ENCODE peak calls at places on chromosomes 6 and 20, in eight cellular contexts. J, X, Q, B, R, U, V and S are unnamed samples. For H3K4me1, the result is how much of the 10 kb centered on the place peaks cover.

GRCh38 chr20:4601630-4602296 is 119.9 kb upstream of the PRND start:
- DNase-seq in J (no peak), X (peak), Q (no peak), B (no peak), R (peak), U (peak), V (peak), S (no peak)

GRCh38 chr6:52304917-52305316 is 20.4 kb upstream of the MCM3 start:
- DNase-seq in J (no peak), X (no peak), Q (no peak), B (no peak), R (no peak), U (peak), V (no peak), S (no peak)

GRCh38 chr20:36825374-36826104 is 50.4 kb upstream of the TLDC2 start:
- DNase-seq in J (no peak), X (no peak), Q (no peak), B (no peak), R (no peak), U (no peak), V (no peak), S (no peak)

GRCh38 chr20:6769953-6770831 is 2.7 kb downstream of the BMP2 start:
- DNase-seq in J (no peak), X (peak), Q (no peak), B (peak), R (peak), U (peak), V (no peak), S (peak)

GRCh38 chr6:51398793-51399192 is 580.1 kb downstream of the TFAP2B start:
- DNase-seq in J (no peak), X (no peak), Q (no peak), B (no peak), R (no peak), U (no peak), V (peak), S (peak)

GRCh38 chr20:19992996-19993908 is 23.9 kb upstream of the NAA20 start:
- DNase-seq in J (peak), X (peak), Q (no peak), B (no peak), R (peak), U (peak), V (peak), S (peak)

GRCh38 chr20:51628533-51629398 is 86.2 kb upstream of the NFATC2 start:
- DNase-seq in J (no peak), X (peak), Q (no peak), B (no peak), R (no peak), U (peak), V (no peak), S (no peak)

GRCh38 chr20:9989066-9989724 is 45.6 kb upstream of the ANKEF1 start:
- DNase-seq in J (no peak), X (peak), Q (no peak), B (no peak), R (no peak), U (peak), V (no peak), S (no peak)

GRCh38 chr6:52416629-52417151 is 3.5 kb upstream of the EFHC1 start:
- DNase-seq in J (no peak), X (peak), Q (no peak), B (no peak), R (no peak), U (peak), V (peak), S (peak)

GRCh38 chr6:44057931-44058616 is 69.2 kb downstream of the MRPL14 start:
- DNase-seq in J (no peak), X (no peak), Q (no peak), B (no peak), R (no peak), U (peak), V (peak), S (no peak)
- H3K4me1 ChIP-seq in J (under half), X (under half), Q (half or more), B (under half), R (under half), U (half or more), V (half or more), S (under half)

DNA sequence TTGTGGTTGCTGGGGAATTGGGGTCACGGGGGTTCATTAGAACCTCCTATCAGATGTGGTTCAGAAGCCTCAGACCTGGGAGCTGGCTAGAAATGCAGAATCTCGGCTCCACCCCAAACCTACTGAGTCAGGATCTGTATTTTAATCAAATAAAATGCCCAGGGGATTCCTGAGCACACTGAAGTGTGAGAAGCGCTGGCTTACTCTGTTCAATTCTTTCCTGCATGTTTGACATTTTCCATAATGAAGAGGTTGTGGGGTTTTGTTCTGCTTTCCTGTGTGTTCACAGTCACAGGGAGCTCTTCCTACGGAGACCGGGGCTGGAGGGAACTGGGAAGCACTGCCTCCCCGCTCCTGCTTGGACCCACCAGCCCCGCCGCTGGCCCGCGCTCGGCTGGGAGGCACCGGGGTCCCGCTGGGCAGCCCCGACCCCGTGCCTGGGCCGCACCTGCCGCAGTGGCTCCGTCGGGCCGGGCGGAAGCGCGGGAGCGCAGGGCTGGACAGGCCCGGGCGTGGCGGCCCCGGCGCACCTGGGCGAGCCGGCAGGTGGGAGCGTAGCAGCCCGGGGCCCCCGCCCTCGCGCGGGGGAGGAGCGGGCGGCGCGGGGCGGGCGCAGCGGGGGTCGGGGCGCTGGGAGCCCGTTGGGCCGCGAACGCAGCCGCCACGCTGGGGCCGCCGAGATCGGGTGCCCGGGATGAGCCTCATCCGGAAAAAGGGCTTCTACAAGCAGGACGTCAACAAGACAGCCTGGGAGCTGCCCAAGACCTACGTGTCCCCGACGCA is at the start of gene MAPK13:
- DNase-seq in J (no peak), X (peak), Q (no peak), B (peak), R (no peak), U (peak), V (peak), S (no peak)
- H3K4me1 ChIP-seq in J (under half), X (half or more), Q (half or more), B (half or more), R (under half), U (under half), V (under half), S (under half)

DNA sequence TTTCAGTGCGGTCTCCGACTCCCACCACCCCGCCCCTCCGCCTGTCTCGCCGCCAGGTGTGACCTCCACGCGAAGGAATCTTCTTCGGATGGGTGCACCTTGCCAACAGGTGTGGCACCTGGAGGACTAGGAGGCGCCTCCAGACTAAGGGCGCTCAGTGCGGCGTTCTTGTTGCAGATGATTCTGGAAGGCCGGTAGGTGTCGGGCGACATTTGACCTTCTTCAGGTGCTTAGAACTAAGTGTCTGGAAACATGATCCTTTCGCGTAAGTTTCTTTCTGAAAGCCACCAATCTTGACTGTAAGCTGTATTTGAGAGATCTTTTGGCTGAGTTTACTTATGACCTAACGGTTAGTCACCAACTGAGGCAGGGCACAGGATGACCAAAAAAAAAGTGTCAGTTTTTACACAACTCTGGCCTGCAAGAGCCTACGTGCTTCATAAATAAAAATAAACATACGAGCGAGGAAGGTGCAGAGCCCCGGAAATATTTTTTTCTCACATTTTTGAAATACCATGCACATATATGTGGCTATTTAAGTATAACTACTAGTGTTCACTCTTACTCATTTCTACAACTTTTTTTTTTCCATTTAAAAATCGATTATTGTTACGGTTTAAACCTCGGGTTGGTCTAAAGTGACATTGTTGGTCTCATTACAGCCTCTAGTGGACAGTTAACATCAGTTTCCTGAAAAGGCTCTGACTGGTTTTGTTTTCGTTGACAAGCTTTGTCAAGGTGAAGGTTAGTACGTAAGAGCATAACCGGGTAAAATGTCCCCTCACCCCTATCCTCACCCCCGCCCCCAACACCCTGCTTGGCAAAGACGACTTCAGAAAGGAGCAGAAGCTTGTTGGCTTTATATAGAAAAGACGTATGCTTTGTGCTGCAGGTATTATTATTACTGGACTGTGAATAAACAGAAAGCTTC is 1.6 kb upstream of the ATXN1 start:
- DNase-seq in J (peak), X (peak), Q (no peak), B (peak), R (peak), U (peak), V (peak), S (peak)
- H3K4me1 ChIP-seq in J (under half), X (under half), Q (half or more), B (under half), R (under half), U (under half), V (half or more), S (under half)

DNA sequence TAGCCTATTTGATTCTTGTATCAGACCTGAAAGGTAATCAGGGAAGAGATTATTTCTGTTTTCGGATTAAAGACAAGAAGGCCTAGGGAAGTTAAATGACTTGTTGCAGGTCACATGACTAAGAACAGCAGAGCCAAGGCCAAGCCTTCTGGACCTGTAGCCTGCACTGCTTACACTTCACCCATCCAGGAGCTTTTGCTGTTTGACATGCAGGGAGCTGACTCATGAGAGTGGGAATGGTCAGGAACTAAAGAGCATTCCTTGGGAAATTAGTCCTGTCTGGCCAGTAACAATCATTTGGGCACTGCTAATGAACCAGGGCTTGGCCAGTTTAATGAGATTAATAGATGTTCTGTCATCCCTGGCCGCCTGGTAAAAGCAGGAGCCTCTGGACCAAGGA is 46.8 kb downstream of the EIF2S2 start:
- DNase-seq in J (no peak), X (peak), Q (no peak), B (no peak), R (no peak), U (peak), V (peak), S (no peak)
- H3K4me1 ChIP-seq in J (under half), X (under half), Q (half or more), B (under half), R (under half), U (under half), V (under half), S (under half)

GRCh38 chr6:136651982-136652381 is 101.8 kb upstream of the MAP7 start:
- DNase-seq in J (no peak), X (no peak), Q (no peak), B (no peak), R (no peak), U (no peak), V (no peak), S (no peak)
- H3K4me1 ChIP-seq in J (under half), X (under half), Q (under half), B (under half), R (under half), U (under half), V (under half), S (under half)

DNA sequence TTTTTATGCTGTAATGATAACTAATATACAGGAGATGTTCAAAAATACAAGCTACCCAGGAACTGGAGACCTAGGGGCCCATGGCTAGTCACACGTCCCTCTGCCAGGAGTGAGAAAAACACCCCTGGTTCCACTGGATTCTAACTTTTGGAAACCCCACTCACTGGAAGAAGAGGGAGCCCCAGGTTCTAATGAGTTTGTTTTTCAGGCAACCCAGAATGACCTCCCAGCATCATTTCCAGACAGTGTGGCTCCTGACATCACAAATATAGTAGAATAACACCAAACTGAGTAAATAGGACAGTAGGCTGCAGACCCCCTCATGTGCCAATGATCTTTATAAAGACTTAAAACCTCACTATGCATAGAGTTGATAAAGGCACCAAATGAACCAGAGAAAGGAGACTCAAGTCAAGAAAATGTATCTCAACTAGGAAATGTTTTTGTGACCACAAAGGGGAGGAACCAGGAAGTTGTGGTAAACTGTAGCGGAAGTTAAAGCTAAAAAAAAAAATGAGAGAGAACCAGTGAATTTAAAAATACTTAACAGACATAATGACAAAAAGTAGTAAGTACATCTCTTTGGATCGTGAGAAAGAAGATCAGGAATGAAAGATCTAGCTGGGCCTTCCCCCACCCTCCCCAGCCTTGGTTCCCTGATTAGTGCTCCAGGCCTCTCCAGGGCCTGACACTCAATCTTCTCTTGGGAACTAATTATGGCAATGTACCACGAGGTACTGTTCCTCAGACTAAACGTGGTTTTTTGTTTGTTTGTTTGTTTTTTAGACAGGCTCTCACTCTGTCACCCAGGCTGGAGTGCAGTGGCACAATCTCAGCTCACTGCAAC is 19.8 kb downstream of the HLA-E start:
- DNase-seq in J (no peak), X (peak), Q (no peak), B (no peak), R (no peak), U (peak), V (peak), S (no peak)
- H3K4me1 ChIP-seq in J (under half), X (under half), Q (under half), B (under half), R (under half), U (under half), V (under half), S (under half)

DNA sequence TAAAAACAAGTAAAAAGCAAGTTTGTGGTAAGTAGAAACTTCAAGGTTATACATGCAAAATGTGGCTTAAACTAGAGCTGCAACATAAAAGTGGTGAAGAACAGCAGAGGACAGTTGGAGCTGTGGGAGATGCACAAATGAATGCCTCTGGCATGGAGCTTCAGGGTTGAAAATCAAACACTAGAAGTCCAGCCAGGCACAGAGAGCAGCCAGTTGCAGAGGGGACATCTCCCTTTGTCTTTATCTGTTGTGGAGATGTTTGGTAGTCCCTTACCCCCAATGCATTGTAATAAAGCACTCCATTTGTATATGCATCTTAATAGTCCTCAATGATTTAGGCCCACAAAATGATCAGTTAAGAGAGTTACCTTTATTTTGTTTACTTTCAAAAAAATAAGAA is 73.1 kb upstream of the C20orf144 start:
- DNase-seq in J (no peak), X (no peak), Q (no peak), B (no peak), R (no peak), U (no peak), V (no peak), S (no peak)
- H3K4me1 ChIP-seq in J (under half), X (under half), Q (under half), B (under half), R (under half), U (under half), V (under half), S (under half)

GRCh38 chr6:142013875-142014495 is 118.7 kb upstream of the GJE1 start:
- DNase-seq in J (no peak), X (peak), Q (no peak), B (no peak), R (no peak), U (peak), V (peak), S (no peak)

GRCh38 chr6:142014515-142014914 is 118.2 kb upstream of the GJE1 start:
- DNase-seq in J (no peak), X (peak), Q (no peak), B (no peak), R (no peak), U (peak), V (peak), S (no peak)

GRCh38 chr6:142011775-142012174 is 121.0 kb upstream of the GJE1 start:
- DNase-seq in J (no peak), X (no peak), Q (no peak), B (no peak), R (no peak), U (peak), V (no peak), S (no peak)

GRCh38 chr6:142015011-142015410 is 117.7 kb upstream of the GJE1 start:
- DNase-seq in J (no peak), X (no peak), Q (no peak), B (no peak), R (no peak), U (no peak), V (peak), S (no peak)

GRCh38 chr6:142013286-142013685 is 119.4 kb upstream of the GJE1 start:
- DNase-seq in J (no peak), X (peak), Q (no peak), B (no peak), R (no peak), U (peak), V (peak), S (no peak)
- H3K4me1 ChIP-seq in J (under half), X (under half), Q (under half), B (under half), R (under half), U (under half), V (half or more), S (under half)

GRCh38 chr6:10315034-10315433 is 99.8 kb downstream of the TFAP2A start:
- DNase-seq in J (no peak), X (no peak), Q (no peak), B (no peak), R (no peak), U (no peak), V (no peak), S (peak)
- H3K4me1 ChIP-seq in J (under half), X (under half), Q (under half), B (under half), R (under half), U (under half), V (under half), S (under half)